ENCODE peak calls at places on chromosome 6, in eight cellular contexts. U is nephron progenitor cell; X is D341Med; S is activated CD4-positive, alpha-beta T cell treated with anti-CD3 and anti-CD28 coated beads, Interleukin-2, amount 50 U/mL, for 1 hour; K is AG09309; T is MV-4-11; M is AG04450; B is fibroblast of the aortic adventitia. Z is an unnamed sample.

GRCh38 chr6:28888097-28888496 is 35.7 kb downstream of the TRIM27 start:
- DNase-seq in U (no peak), X (no peak), S (no peak), K (no peak), T (no peak), M (no peak), B (no peak), Z (no peak)

GRCh38 chr6:2542858-2543218 is 207.9 kb downstream of the MYLK4 start:
- DNase-seq in U (no peak), X (no peak), S (no peak), K (peak), T (peak), M (peak), B (peak), Z (no peak)

GRCh38 chr6:14676084-14676483 is 558.5 kb downstream of the CD83 start:
- DNase-seq in U (no peak), X (no peak), S (no peak), K (no peak), T (no peak), M (no peak), B (peak), Z (no peak)

GRCh38 chr6:39263299-39264037 is 34.2 kb upstream of the KCNK5 start:
- DNase-seq in U (no peak), X (no peak), S (no peak), K (no peak), T (peak), M (no peak), B (no peak), Z (no peak)

GRCh38 chr6:109527989-109528388 is 45.0 kb upstream of the ZBTB24 start:
- DNase-seq in U (no peak), X (peak), S (no peak), K (no peak), T (no peak), M (no peak), B (no peak), Z (no peak)

GRCh38 chr6:134114918-134115714 is 62.7 kb upstream of the SLC2A12 start:
- DNase-seq in U (no peak), X (no peak), S (no peak), K (no peak), T (no peak), M (no peak), B (no peak), Z (no peak)

GRCh38 chr6:108247965-108248536 is 12.8 kb downstream of the SNX3 start:
- DNase-seq in U (no peak), X (peak), S (no peak), K (no peak), T (no peak), M (no peak), B (no peak), Z (no peak)

GRCh38 chr6:26388014-26388413 is 5.1 kb downstream of the BTN2A2 start:
- DNase-seq in U (no peak), X (no peak), S (no peak), K (no peak), T (no peak), M (no peak), B (no peak), Z (no peak)

GRCh38 chr6:15763827-15764226 is 101.0 kb upstream of the DTNBP1 start:
- DNase-seq in U (no peak), X (no peak), S (no peak), K (no peak), T (no peak), M (no peak), B (no peak), Z (no peak)

GRCh38 chr6:170223718-170224693 is 66.9 kb downstream of the DLL1 start:
- DNase-seq in U (no peak), X (no peak), S (no peak), K (no peak), T (no peak), M (no peak), B (no peak), Z (peak)

GRCh38 chr6:42498473-42499128 is 46.9 kb upstream of the TRERF1 start:
- DNase-seq in U (no peak), X (no peak), S (no peak), K (no peak), T (no peak), M (no peak), B (no peak), Z (no peak)

GRCh38 chr6:146984251-146984924 is 219.8 kb upstream of the STXBP5 start:
- DNase-seq in U (no peak), X (no peak), S (no peak), K (no peak), T (no peak), M (no peak), B (peak), Z (no peak)

GRCh38 chr6:93136111-93136510 is 283.2 kb downstream of the EPHA7 start:
- DNase-seq in U (no peak), X (no peak), S (no peak), K (no peak), T (no peak), M (no peak), B (no peak), Z (no peak)

GRCh38 chr6:53982361-53983050 is 128.7 kb upstream of the MLIP start:
- DNase-seq in U (no peak), X (no peak), S (no peak), K (no peak), T (no peak), M (no peak), B (no peak), Z (no peak)

GRCh38 chr6:127484207-127484858 is 25.1 kb upstream of the KIAA0408 start:
- DNase-seq in U (no peak), X (no peak), S (no peak), K (no peak), T (peak), M (no peak), B (peak), Z (no peak)

GRCh38 chr6:158081657-158081935 is 86.5 kb downstream of the SERAC1 start:
- DNase-seq in U (no peak), X (no peak), S (no peak), K (no peak), T (peak), M (no peak), B (no peak), Z (peak)

GRCh38 chr6:136526196-136526930 is 23.9 kb downstream of the MAP7 start:
- DNase-seq in U (peak), X (peak), S (no peak), K (peak), T (peak), M (peak), B (peak), Z (peak)

GRCh38 chr6:20705741-20706140 is 171.5 kb downstream of the CDKAL1 start:
- DNase-seq in U (no peak), X (no peak), S (no peak), K (no peak), T (no peak), M (no peak), B (no peak), Z (no peak)

GRCh38 chr6:110563711-110564110 is 87.3 kb upstream of the SLC22A16 start:
- DNase-seq in U (no peak), X (no peak), S (no peak), K (no peak), T (no peak), M (no peak), B (no peak), Z (no peak)

GRCh38 chr6:157542405-157542943 is 161.5 kb downstream of the ZDHHC14 start:
- DNase-seq in U (no peak), X (no peak), S (no peak), K (no peak), T (no peak), M (no peak), B (no peak), Z (no peak)

GRCh38 chr6:35624341-35625070 is 64.2 kb downstream of the FKBP5 start:
- DNase-seq in U (no peak), X (no peak), S (no peak), K (no peak), T (no peak), M (no peak), B (peak), Z (no peak)

GRCh38 chr6:112827793-112828192 is 480.7 kb downstream of the RFPL4B start:
- DNase-seq in U (no peak), X (no peak), S (no peak), K (no peak), T (peak), M (no peak), B (peak), Z (no peak)

GRCh38 chr6:17935188-17936149 is 52.0 kb downstream of the KIF13A start:
- DNase-seq in U (no peak), X (peak), S (no peak), K (no peak), T (no peak), M (no peak), B (no peak), Z (no peak)

GRCh38 chr6:43729537-43729936 is 40.5 kb upstream of the VEGFA start:
- DNase-seq in U (no peak), X (no peak), S (no peak), K (no peak), T (no peak), M (no peak), B (no peak), Z (peak)

GRCh38 chr6:82570083-82570482 is 206.5 kb downstream of the TPBG start:
- DNase-seq in U (peak), X (no peak), S (no peak), K (no peak), T (no peak), M (no peak), B (peak), Z (no peak)

GRCh38 chr6:68559716-68560115 is 75.4 kb upstream of the ADGRB3 start:
- DNase-seq in U (peak), X (peak), S (no peak), K (no peak), T (no peak), M (no peak), B (no peak), Z (no peak)

GRCh38 chr6:160974304-160974771 is 17.2 kb upstream of the MAP3K4 start:
- DNase-seq in U (no peak), X (no peak), S (no peak), K (peak), T (no peak), M (peak), B (peak), Z (peak)

GRCh38 chr6:106569444-106569843 is 59.9 kb downstream of the RTN4IP1 start:
- DNase-seq in U (no peak), X (no peak), S (no peak), K (no peak), T (no peak), M (no peak), B (no peak), Z (no peak)

GRCh38 chr6:155306958-155307357 is 7.3 kb downstream of the TFB1M start:
- DNase-seq in U (no peak), X (no peak), S (no peak), K (no peak), T (no peak), M (no peak), B (no peak), Z (no peak)

GRCh38 chr6:92109256-92109655 is 1310.1 kb downstream of the EPHA7 start:
- DNase-seq in U (no peak), X (no peak), S (no peak), K (no peak), T (no peak), M (no peak), B (no peak), Z (no peak)

Z was measured in sciatic nerve.